ENCODE peak calls at places on chromosomes 1 and 21, in six cellular contexts. W is H1, F is K562, Y is sigmoid colon, P is HCT116, T is GM12891. I is an unnamed sample.

GRCh38 chr1:78226784-78227183 is 181.0 kb downstream of the GIPC2 start:
- DNase-seq in T (no peak), W (no peak), P (no peak), Y (peak; percentile 69), F (no peak), I (no peak)

GRCh38 chr1:9078035-9078948 is 8.9 kb upstream of the SLC2A5 start:
- DNase-seq in P (no peak), T (no peak), Y (no peak), W (no peak), F (no peak), I (no peak)

GRCh38 chr1:41418868-41419583 is 57.8 kb downstream of the FOXO6 start:
- DNase-seq in F (no peak), T (no peak), Y (peak; percentile 79), P (peak; percentile 81), W (no peak), I (no peak)

GRCh38 chr1:3462356-3463012 is 8.0 kb downstream of the ARHGEF16 start:
- DNase-seq in T (no peak), F (no peak), P (no peak), Y (peak; percentile 40), W (no peak), I (no peak)

GRCh38 chr1:110696818-110697217 is 22.1 kb upstream of the KCNA3 start:
- DNase-seq in P (no peak), T (no peak), F (no peak), Y (no peak), W (no peak), I (no peak)

GRCh38 chr1:40317394-40318074 is 448 bp upstream of the COL9A2 start:
- DNase-seq in W (peak; percentile 71), T (no peak), F (no peak), P (no peak), Y (no peak), I (no peak)

GRCh38 chr21:29351691-29352090 is 53.0 kb downstream of the BACH1 start:
- DNase-seq in Y (no peak), F (no peak), P (no peak), W (no peak), T (no peak), I (no peak)

GRCh38 chr1:217363319-217363718 is 267.6 kb downstream of the GPATCH2 start:
- DNase-seq in P (no peak), T (no peak), F (no peak), Y (no peak), W (no peak), I (no peak)

GRCh38 chr1:3640113-3640932 is 9.6 kb downstream of the WRAP73 start:
- DNase-seq in F (no peak), Y (no peak), T (no peak), P (no peak), W (no peak), I (no peak)

GRCh38 chr1:91124989-91125417 is 103.2 kb upstream of the ZNF644 start:
- DNase-seq in Y (no peak), F (no peak), P (no peak), W (no peak), T (no peak), I (no peak)

GRCh38 chr1:10716840-10717239 is 79.6 kb downstream of the CASZ1 start:
- DNase-seq in P (no peak), F (no peak), T (no peak), Y (no peak), W (no peak), I (no peak)

GRCh38 chr1:15701784-15702183 is 17.7 kb downstream of the PLEKHM2 start:
- DNase-seq in T (no peak), W (no peak), P (no peak), F (no peak), Y (no peak), I (no peak)

GRCh38 chr1:239306426-239306825 is 79.9 kb upstream of the CHRM3 start:
- DNase-seq in P (no peak), W (no peak), T (no peak), F (no peak), Y (no peak), I (no peak)

GRCh38 chr1:41383094-41383852 is 22.0 kb downstream of the FOXO6 start:
- DNase-seq in P (no peak), F (no peak), Y (no peak), W (no peak), T (no peak), I (no peak)

GRCh38 chr1:15803380-15803779 is 4.1 kb downstream of the UQCRHL start:
- DNase-seq in P (peak; percentile 58), F (peak; percentile 32), Y (no peak), W (peak; percentile 68), T (no peak), I (no peak)

GRCh38 chr1:208935517-208936187 is 647.9 kb upstream of the CAMK1G start:
- DNase-seq in W (no peak), P (no peak), F (no peak), Y (no peak), T (no peak), I (no peak)

GRCh38 chr1:117967472-117967871 is 37.9 kb downstream of the WDR3 start:
- DNase-seq in T (no peak), F (no peak), W (no peak), Y (no peak), P (no peak), I (no peak)

GRCh38 chr1:202745313-202745888 is 35.1 kb upstream of the SYT2 start:
- DNase-seq in F (no peak), T (no peak), W (no peak), Y (no peak), P (no peak), I (no peak)

GRCh38 chr1:164647211-164647610 is 88.2 kb downstream of the PBX1 start:
- DNase-seq in F (no peak), T (no peak), P (no peak), W (no peak), Y (no peak), I (no peak)
- TF ChIP-seq POLR2AphosphoS5 in F (no peak), T (no peak), P (no peak), W (no peak), Y (no peak), I (no peak)

GRCh38 chr1:183234660-183235476 is 48.8 kb downstream of the LAMC2 start:
- DNase-seq in P (peak; percentile 62), T (no peak), Y (peak; percentile 92), W (peak; percentile 66), F (no peak), I (no peak)
- TF ChIP-seq POLR2A in P (no peak), T (no peak), Y (no peak), W (peak; percentile 29), F (no peak), I (no peak)

GRCh38 chr1:31795801-31796621 is 19.8 kb downstream of the SPOCD1 start:
- DNase-seq in F (peak; percentile 49), P (no peak), Y (peak; percentile 61), T (no peak), W (no peak), I (no peak)
- TF ChIP-seq POLR2AphosphoS5 in F (no peak), P (no peak), Y (no peak), T (no peak), W (no peak), I (no peak)

DNA sequence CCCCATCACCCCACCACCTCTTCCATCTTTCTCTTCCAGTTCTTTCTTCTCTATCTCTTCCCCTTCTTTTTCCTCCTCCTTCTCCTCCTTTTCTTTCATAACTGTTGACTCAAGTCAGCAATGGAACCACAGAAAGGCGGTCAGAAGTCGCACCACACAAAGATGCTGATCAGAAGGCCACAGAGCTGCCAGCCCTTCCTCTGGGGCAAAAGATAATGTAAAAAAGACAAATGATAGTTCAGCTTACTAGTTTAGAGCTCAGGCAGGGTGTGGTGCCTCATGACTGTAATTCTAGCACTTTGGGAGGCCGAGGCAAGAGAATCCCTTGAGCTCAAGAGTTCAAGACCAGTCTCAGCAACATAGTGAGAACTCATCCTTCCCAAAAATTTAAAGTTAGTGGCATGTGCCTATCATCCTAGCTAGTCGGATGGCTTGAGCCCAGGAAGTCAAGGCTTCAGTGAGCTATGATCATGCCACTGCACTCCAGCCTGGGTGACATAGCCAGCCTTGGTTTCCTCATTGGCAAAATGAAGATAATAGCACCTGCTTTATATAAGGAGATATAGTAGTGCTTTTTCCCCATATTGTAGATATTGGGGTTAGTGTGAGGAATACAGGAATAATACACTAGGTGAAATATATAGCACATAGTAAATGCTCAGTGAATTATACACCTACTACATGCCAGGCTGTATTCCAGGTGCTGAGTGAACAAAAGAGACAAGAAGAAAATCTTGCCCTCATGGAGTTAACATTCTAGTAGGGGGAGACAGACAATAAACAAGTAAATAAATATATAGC is 12.5 kb upstream of the IGSF3 start:
- DNase-seq in F (peak; percentile 36), Y (no peak), T (no peak), W (no peak), P (no peak), I (no peak)
- TF ChIP-seq POLR2A in F (no peak), Y (no peak), T (no peak), W (no peak), P (no peak), I (no peak)

DNA sequence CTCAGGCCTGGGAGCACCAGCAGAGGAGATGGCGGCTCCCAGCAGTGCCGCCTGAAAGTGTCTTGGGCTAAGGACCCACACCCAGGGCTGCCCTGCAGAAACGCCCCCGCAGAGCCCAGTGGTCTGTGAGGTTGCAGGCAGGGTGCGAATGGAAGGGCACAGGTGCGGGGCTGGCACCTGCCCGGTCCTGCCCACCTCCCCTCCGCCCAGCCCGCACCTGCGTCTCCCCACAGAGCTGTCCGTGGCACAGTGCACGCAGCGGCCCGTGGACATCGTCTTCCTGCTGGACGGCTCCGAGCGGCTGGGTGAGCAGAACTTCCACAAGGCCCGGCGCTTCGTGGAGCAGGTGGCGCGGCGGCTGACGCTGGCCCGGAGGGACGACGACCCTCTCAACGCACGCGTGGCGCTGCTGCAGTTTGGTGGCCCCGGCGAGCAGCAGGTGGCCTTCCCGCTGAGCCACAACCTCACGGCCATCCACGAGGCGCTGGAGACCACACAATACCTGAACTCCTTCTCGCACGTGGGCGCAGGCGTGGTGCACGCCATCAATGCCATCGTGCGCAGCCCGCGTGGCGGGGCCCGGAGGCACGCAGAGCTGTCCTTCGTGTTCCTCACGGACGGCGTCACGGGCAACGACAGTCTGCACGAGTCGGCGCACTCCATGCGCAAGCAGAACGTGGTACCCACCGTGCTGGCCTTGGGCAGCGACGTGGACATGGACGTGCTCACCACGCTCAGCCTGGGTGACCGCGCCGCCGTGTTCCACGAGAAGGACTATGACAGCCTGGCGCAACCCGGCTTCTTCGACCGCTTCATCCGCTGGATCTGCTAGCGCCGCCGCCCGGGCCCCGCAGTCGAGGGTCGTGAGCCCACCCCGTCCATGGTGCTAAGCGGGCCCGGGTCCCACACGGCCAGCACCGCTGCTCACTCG is 23.4 kb downstream of the FTCD start:
- DNase-seq in P (no peak), Y (no peak), T (no peak), F (no peak), W (no peak), I (no peak)
- TF ChIP-seq POLR2AphosphoS5 in P (no peak), Y (peak; percentile 80), T (no peak), F (no peak), W (no peak), I (no peak)

GRCh38 chr1:21848524-21849174 is 36.6 kb downstream of the LDLRAD2 start:
- DNase-seq in W (no peak), Y (no peak), F (no peak), T (no peak), P (no peak), I (no peak)
- TF ChIP-seq POLR2A in W (no peak), Y (no peak), F (no peak), T (no peak), P (no peak), I (no peak)